ENCODE peak calls at places on chromosome 3, in five cellular contexts. One of them, this sample, is unnamed. For H3K9me3, the result is how much of the 10 kb centered on the place peaks cover.

GRCh38 chr3:180402463-180403073 is 199.4 kb upstream of the TTC14 start:
- DNase-seq in esophagus muscularis mucosa: no peak
- DNase-seq in kidney: no peak
- DNase-seq in left ventricle myocardium inferior: no peak
- DNase-seq in CD8-positive, alpha-beta T cell: no peak
- DNase-seq in this sample: no peak

GRCh38 chr3:59456852-59457485 is 407.1 kb upstream of the CFAP20DC start:
- DNase-seq in CD8-positive, alpha-beta T cell: no peak
- DNase-seq in kidney: no peak
- DNase-seq in left ventricle myocardium inferior: no peak
- DNase-seq in esophagus muscularis mucosa: no peak
- DNase-seq in this sample: no peak

GRCh38 chr3:159238646-159239045 is 436.8 kb downstream of the MFSD1 start:
- DNase-seq in left ventricle myocardium inferior: no peak
- DNase-seq in esophagus muscularis mucosa: no peak
- DNase-seq in kidney: no peak
- DNase-seq in CD8-positive, alpha-beta T cell: no peak
- DNase-seq in this sample: no peak

GRCh38 chr3:133948996-133949395 is 53.3 kb upstream of the RAB6B start:
- DNase-seq in CD8-positive, alpha-beta T cell: no peak
- DNase-seq in left ventricle myocardium inferior: no peak
- DNase-seq in esophagus muscularis mucosa: no peak
- DNase-seq in kidney: no peak
- DNase-seq in this sample: no peak

GRCh38 chr3:161413127-161413854 is 42.0 kb upstream of the SPTSSB start:
- DNase-seq in kidney: no peak
- DNase-seq in left ventricle myocardium inferior: peak
- DNase-seq in esophagus muscularis mucosa: no peak
- DNase-seq in CD8-positive, alpha-beta T cell: no peak
- DNase-seq in this sample: no peak

GRCh38 chr3:37492977-37493471 is 318.6 kb upstream of the LRRFIP2 start:
- DNase-seq in CD8-positive, alpha-beta T cell: no peak
- DNase-seq in kidney: no peak
- DNase-seq in left ventricle myocardium inferior: no peak
- DNase-seq in esophagus muscularis mucosa: no peak
- DNase-seq in this sample: no peak

GRCh38 chr3:94004301-94004910 is 24.0 kb downstream of the STX19 start:
- DNase-seq in esophagus muscularis mucosa: no peak
- DNase-seq in CD8-positive, alpha-beta T cell: no peak
- DNase-seq in left ventricle myocardium inferior: no peak
- DNase-seq in kidney: no peak
- DNase-seq in this sample: no peak

GRCh38 chr3:40800343-40800742 is 275.6 kb downstream of the ZNF621 start:
- DNase-seq in kidney: no peak
- DNase-seq in CD8-positive, alpha-beta T cell: no peak
- DNase-seq in left ventricle myocardium inferior: no peak
- DNase-seq in esophagus muscularis mucosa: peak
- DNase-seq in this sample: no peak

GRCh38 chr3:182050932-182051331 is 339.2 kb downstream of the SOX2 start:
- DNase-seq in kidney: no peak
- DNase-seq in left ventricle myocardium inferior: no peak
- DNase-seq in esophagus muscularis mucosa: no peak
- DNase-seq in CD8-positive, alpha-beta T cell: no peak
- DNase-seq in this sample: no peak

GRCh38 chr3:69226071-69226470 is 103.7 kb upstream of the LMOD3 start:
- DNase-seq in esophagus muscularis mucosa: no peak
- DNase-seq in CD8-positive, alpha-beta T cell: no peak
- DNase-seq in left ventricle myocardium inferior: no peak
- DNase-seq in kidney: no peak
- DNase-seq in this sample: no peak

GRCh38 chr3:69232447-69232846 is 110.1 kb upstream of the LMOD3 start:
- DNase-seq in esophagus muscularis mucosa: peak
- DNase-seq in kidney: no peak
- DNase-seq in left ventricle myocardium inferior: no peak
- DNase-seq in CD8-positive, alpha-beta T cell: no peak
- DNase-seq in this sample: no peak

GRCh38 chr3:69236808-69237707 is 114.7 kb upstream of the LMOD3 start:
- DNase-seq in left ventricle myocardium inferior: no peak
- DNase-seq in esophagus muscularis mucosa: no peak
- DNase-seq in kidney: no peak
- DNase-seq in CD8-positive, alpha-beta T cell: no peak
- DNase-seq in this sample: no peak

GRCh38 chr3:69231929-69232437 is 109.6 kb upstream of the LMOD3 start:
- DNase-seq in kidney: peak
- DNase-seq in left ventricle myocardium inferior: no peak
- DNase-seq in CD8-positive, alpha-beta T cell: no peak
- DNase-seq in esophagus muscularis mucosa: no peak
- DNase-seq in this sample: no peak
- H3K9me3 ChIP-seq in kidney: under half
- H3K9me3 ChIP-seq in left ventricle myocardium inferior: under half
- H3K9me3 ChIP-seq in CD8-positive, alpha-beta T cell: under half
- H3K9me3 ChIP-seq in esophagus muscularis mucosa: under half
- H3K9me3 ChIP-seq in this sample: under half

DNA sequence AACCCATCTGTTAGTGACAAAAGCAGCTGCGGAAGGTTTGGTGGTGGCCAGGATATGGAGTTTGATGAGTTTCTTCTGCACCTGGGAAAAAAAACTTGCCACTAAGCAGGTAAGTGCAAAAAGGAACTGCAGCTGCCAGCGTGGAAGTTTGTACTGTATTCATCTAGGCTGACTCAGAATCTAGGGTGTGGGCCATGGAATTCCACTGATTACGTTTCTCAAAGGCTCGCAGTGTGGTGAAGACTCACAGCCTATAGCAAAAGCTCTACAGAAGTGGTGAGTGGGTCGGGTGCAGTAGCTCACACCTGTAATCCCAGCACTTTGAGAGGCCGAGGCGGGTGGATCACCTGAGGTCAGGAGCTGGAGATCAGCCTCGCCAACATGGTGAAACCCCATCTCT is 334.6 kb upstream of the GRM7 start:
- DNase-seq in CD8-positive, alpha-beta T cell: no peak
- DNase-seq in esophagus muscularis mucosa: no peak
- DNase-seq in left ventricle myocardium inferior: no peak
- DNase-seq in kidney: no peak
- DNase-seq in this sample: no peak
- H3K9me3 ChIP-seq in CD8-positive, alpha-beta T cell: under half
- H3K9me3 ChIP-seq in esophagus muscularis mucosa: under half
- H3K9me3 ChIP-seq in left ventricle myocardium inferior: under half
- H3K9me3 ChIP-seq in kidney: under half
- H3K9me3 ChIP-seq in this sample: under half

DNA sequence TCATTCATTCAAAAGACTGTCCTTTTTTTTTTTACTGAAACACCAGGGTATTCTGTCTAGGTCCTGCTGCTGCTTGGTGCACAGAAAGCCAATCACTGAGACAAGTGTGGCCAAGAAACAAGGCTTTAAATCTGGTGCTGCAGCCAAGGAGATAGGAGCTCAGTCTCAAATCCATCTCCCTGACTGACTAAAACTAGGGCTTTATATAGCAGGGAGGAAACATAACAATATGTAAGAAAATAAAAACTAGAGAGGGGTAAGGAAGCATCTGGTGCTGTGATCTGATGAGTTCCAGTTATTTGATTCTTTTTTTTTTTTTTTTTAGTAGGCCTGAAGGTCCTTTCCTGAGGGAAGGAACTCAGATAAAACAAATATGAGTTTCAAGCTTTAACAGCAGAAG is 139.8 kb downstream of the ATG7 start:
- DNase-seq in CD8-positive, alpha-beta T cell: no peak
- DNase-seq in esophagus muscularis mucosa: no peak
- DNase-seq in left ventricle myocardium inferior: no peak
- DNase-seq in kidney: no peak
- DNase-seq in this sample: no peak
- H3K9me3 ChIP-seq in CD8-positive, alpha-beta T cell: under half
- H3K9me3 ChIP-seq in esophagus muscularis mucosa: under half
- H3K9me3 ChIP-seq in left ventricle myocardium inferior: under half
- H3K9me3 ChIP-seq in kidney: under half
- H3K9me3 ChIP-seq in this sample: under half

GRCh38 chr3:138646008-138646407 is 37.4 kb downstream of the FAIM start:
- DNase-seq in esophagus muscularis mucosa: no peak
- DNase-seq in left ventricle myocardium inferior: no peak
- DNase-seq in CD8-positive, alpha-beta T cell: no peak
- DNase-seq in kidney: no peak
- DNase-seq in this sample: no peak

GRCh38 chr3:138640537-138640936 is 32.0 kb downstream of the FAIM start:
- DNase-seq in CD8-positive, alpha-beta T cell: no peak
- DNase-seq in esophagus muscularis mucosa: no peak
- DNase-seq in kidney: no peak
- DNase-seq in left ventricle myocardium inferior: no peak
- DNase-seq in this sample: no peak

GRCh38 chr3:138638641-138639040 is 30.1 kb downstream of the FAIM start:
- DNase-seq in CD8-positive, alpha-beta T cell: no peak
- DNase-seq in kidney: no peak
- DNase-seq in esophagus muscularis mucosa: no peak
- DNase-seq in left ventricle myocardium inferior: no peak
- DNase-seq in this sample: no peak

GRCh38 chr3:138642927-138643253 is 34.3 kb downstream of the FAIM start:
- DNase-seq in CD8-positive, alpha-beta T cell: no peak
- DNase-seq in kidney: no peak
- DNase-seq in left ventricle myocardium inferior: no peak
- DNase-seq in esophagus muscularis mucosa: no peak
- DNase-seq in this sample: no peak

GRCh38 chr3:138642226-138642926 is 33.8 kb downstream of the FAIM start:
- DNase-seq in left ventricle myocardium inferior: no peak
- DNase-seq in kidney: no peak
- DNase-seq in esophagus muscularis mucosa: no peak
- DNase-seq in CD8-positive, alpha-beta T cell: no peak
- DNase-seq in this sample: no peak
- H3K9me3 ChIP-seq in left ventricle myocardium inferior: half or more
- H3K9me3 ChIP-seq in kidney: under half
- H3K9me3 ChIP-seq in esophagus muscularis mucosa: under half
- H3K9me3 ChIP-seq in CD8-positive, alpha-beta T cell: under half
- H3K9me3 ChIP-seq in this sample: under half

DNA sequence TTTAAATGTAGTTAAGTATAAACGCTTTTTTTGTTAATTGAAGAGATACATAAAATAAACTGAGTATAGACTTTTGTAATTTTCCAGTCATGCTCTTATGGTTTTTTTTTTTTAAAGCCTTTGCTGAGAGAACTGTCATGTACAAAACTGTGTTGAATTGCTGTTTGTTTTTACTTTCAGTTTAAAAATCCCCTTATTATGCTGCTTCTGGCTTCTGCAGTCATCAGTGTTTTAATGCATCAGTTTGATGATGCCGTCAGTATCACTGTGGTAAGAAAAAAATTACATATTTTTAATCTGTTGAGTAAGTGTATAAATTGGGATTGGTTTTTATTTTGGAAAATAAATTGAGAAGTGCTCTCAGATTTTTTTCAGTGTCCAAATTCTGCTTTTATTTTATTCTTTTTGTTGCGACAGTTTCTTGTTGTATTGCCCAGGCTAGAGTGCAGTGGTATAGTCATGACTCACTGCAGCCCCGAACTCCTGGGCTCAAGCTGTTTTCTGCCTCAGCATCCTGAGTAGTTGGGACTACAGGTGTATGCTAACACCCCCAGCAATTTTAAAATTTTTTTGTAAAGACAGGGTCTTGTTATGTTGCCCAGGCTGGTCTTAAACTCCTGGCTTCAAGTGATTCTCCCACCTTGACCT is 40.7 kb downstream of the ATP2C1 start:
- DNase-seq in kidney: no peak
- DNase-seq in left ventricle myocardium inferior: no peak
- DNase-seq in esophagus muscularis mucosa: no peak
- DNase-seq in CD8-positive, alpha-beta T cell: no peak
- DNase-seq in this sample: no peak
- H3K9me3 ChIP-seq in kidney: under half
- H3K9me3 ChIP-seq in left ventricle myocardium inferior: under half
- H3K9me3 ChIP-seq in esophagus muscularis mucosa: under half
- H3K9me3 ChIP-seq in CD8-positive, alpha-beta T cell: under half
- H3K9me3 ChIP-seq in this sample: under half

GRCh38 chr3:6989608-6990291 is 128.8 kb downstream of the GRM7 start:
- DNase-seq in CD8-positive, alpha-beta T cell: no peak
- DNase-seq in kidney: no peak
- DNase-seq in left ventricle myocardium inferior: no peak
- DNase-seq in esophagus muscularis mucosa: no peak
- DNase-seq in this sample: no peak
- H3K9me3 ChIP-seq in CD8-positive, alpha-beta T cell: under half
- H3K9me3 ChIP-seq in kidney: under half
- H3K9me3 ChIP-seq in left ventricle myocardium inferior: under half
- H3K9me3 ChIP-seq in esophagus muscularis mucosa: under half
- H3K9me3 ChIP-seq in this sample: under half

This sample was measured in T-helper 17 cell.